ENCODE peak calls at places on chromosomes 5 and 9, in five cellular contexts. S is H1, A is endothelial cell of umbilical vein, W is GM12878, I is stomach. E is an unnamed sample.

GRCh38 chr5:10333154-10334006 is 20.1 kb upstream of the MARCHF6 start:
- DNase-seq in S (no peak), W (no peak), A (peak; percentile 39), I (peak; percentile 60), E (no peak)

GRCh38 chr5:87329114-87329513 is 61.4 kb downstream of the RASA1 start:
- DNase-seq in S (no peak), I (no peak), W (no peak), A (no peak), E (no peak)

GRCh38 chr5:10607666-10608442 is 44.0 kb downstream of the ANKRD33B start:
- DNase-seq in W (peak; percentile 63), I (no peak), S (no peak), A (peak; percentile 33), E (no peak)

GRCh38 chr5:61931236-61931635 is 374.8 kb upstream of the KIF2A start:
- DNase-seq in I (no peak), A (no peak), S (no peak), W (no peak), E (no peak)

GRCh38 chr5:170110403-170111087 is 4.8 kb downstream of the FOXI1 start:
- DNase-seq in W (no peak), I (no peak), A (no peak), S (no peak), E (no peak)

GRCh38 chr5:140246378-140247122 is 56.4 kb downstream of the PFDN1 start:
- DNase-seq in S (no peak), W (no peak), A (peak; percentile 84), I (no peak), E (no peak)

GRCh38 chr9:124342402-124342945 is 72.8 kb downstream of the PSMB7 start:
- DNase-seq in S (no peak), I (no peak), A (peak; percentile 49), W (no peak), E (no peak)

GRCh38 chr5:139575751-139576150 is 14.6 kb downstream of the UBE2D2 start:
- DNase-seq in I (no peak), S (no peak), A (no peak), W (no peak), E (no peak)

GRCh38 chr5:32419791-32420190 is 24.7 kb downstream of the ZFR start:
- DNase-seq in I (no peak), S (no peak), A (no peak), W (no peak), E (no peak)

GRCh38 chr5:17666726-17667235 is 32.5 kb downstream of the TAF11L14 start:
- DNase-seq in W (no peak), I (no peak), A (no peak), S (no peak), E (no peak)

GRCh38 chr5:168940712-168941111 is 360.2 kb downstream of the SLIT3 start:
- DNase-seq in A (no peak), W (no peak), S (no peak), I (no peak), E (no peak)

GRCh38 chr5:32298056-32298420 is 14.7 kb downstream of the MTMR12 start:
- DNase-seq in S (no peak), W (no peak), A (no peak), I (no peak), E (no peak)

GRCh38 chr9:91426123-91426745 is 2.6 kb upstream of the NFIL3 start:
- DNase-seq in A (peak; percentile 37), I (no peak), W (no peak), S (no peak), E (no peak)

GRCh38 chr5:137405393-137405792 is 93.7 kb downstream of the SPOCK1 start:
- DNase-seq in S (no peak), I (no peak), A (no peak), W (no peak), E (no peak)

GRCh38 chr9:136572003-136572595 is 26.3 kb upstream of the NOTCH1 start:
- DNase-seq in A (no peak), S (peak; percentile 93), W (no peak), I (no peak), E (no peak)

GRCh38 chr5:140039561-140039960 is 3.5 kb downstream of the NRG2 start:
- DNase-seq in A (no peak), W (peak; percentile 37), S (no peak), I (no peak), E (no peak)

GRCh38 chr5:135398160-135398854 is 724 bp downstream of the MACROH2A1 start:
- DNase-seq in I (peak; percentile 48), S (no peak), W (no peak), A (peak; percentile 33), E (peak; percentile 55)

GRCh38 chr5:62206150-62206829 is 99.7 kb upstream of the KIF2A start:
- DNase-seq in S (peak; percentile 33), W (no peak), I (no peak), A (no peak), E (no peak)

GRCh38 chr9:88959727-88960469 is 31.4 kb upstream of the S1PR3 start:
- DNase-seq in W (no peak), A (no peak), S (no peak), I (no peak), E (no peak)

GRCh38 chr5:110880413-110880812 is 141.6 kb downstream of the SLC25A46 start:
- DNase-seq in S (no peak), W (peak; percentile 4), I (peak; percentile 64), A (no peak), E (peak; percentile 47)

GRCh38 chr9:27528886-27529315 is 713 bp downstream of the MOB3B start:
- DNase-seq in W (no peak), S (no peak), A (peak; percentile 10), I (peak; percentile 52), E (peak; percentile 62)

GRCh38 chr5:151805414-151806225 is 33.9 kb downstream of the G3BP1 start:
- DNase-seq in I (no peak), W (no peak), A (no peak), S (no peak), E (no peak)
- TF ChIP-seq CTCF in I (no peak), W (no peak), A (no peak), S (no peak), E (no peak)

GRCh38 chr9:120927125-120928014 is 774 bp upstream of the TRAF1 start:
- DNase-seq in W (no peak), S (no peak), I (no peak), A (no peak), E (no peak)

GRCh38 chr9:120929392-120929791 is 2.8 kb upstream of the TRAF1 start:
- DNase-seq in W (no peak), I (no peak), A (no peak), S (no peak), E (no peak)

GRCh38 chr9:120928015-120928719 is 1.6 kb upstream of the TRAF1 start:
- DNase-seq in A (peak; percentile 62), I (peak; percentile 51), S (no peak), W (no peak), E (no peak)

GRCh38 chr9:120926397-120926928 is at the start of gene TRAF1:
- DNase-seq in A (no peak), S (no peak), I (no peak), W (no peak), E (no peak)

DNA sequence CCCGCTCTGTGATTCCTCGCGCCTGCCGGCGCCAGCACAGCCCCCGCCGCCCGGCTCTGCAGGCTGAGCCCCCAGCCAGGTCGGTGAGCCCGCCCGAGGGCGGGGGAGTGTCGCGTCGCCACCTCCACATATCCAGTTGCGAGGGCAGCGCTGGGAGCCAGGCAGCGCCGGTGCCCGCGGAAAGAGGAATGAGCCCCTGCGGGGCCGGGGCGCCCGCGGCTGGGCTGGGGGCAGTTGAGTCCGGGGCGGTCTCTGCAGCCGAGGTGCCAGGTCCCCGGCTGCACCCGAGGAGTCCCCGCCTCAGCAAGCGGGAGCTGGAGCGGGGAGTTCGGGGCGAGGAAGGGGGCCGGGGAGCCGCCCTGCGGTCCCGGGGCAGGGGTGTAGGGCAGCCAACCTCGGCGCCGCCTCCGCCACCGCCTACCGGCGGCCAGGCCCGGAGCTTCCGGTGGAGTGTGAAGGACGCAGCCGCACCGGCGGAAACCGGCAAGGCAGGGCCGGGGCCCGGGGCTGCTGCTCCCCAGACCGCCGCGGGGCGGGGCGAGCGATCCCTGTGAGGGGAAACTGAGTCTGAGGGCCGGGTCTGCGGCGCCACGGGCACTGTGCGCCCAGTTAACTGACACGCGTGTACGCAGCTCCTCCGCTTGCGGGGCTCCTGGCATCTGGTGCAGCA is 2.3 kb upstream of the TRAF1 start:
- DNase-seq in I (peak; percentile 83), A (peak; percentile 46), W (no peak), S (no peak), E (peak; percentile 53)
- TF ChIP-seq POLR2AphosphoS5 in I (peak; percentile 33), A (peak; percentile 56), W (peak; percentile 85), S (no peak), E (no peak)

DNA sequence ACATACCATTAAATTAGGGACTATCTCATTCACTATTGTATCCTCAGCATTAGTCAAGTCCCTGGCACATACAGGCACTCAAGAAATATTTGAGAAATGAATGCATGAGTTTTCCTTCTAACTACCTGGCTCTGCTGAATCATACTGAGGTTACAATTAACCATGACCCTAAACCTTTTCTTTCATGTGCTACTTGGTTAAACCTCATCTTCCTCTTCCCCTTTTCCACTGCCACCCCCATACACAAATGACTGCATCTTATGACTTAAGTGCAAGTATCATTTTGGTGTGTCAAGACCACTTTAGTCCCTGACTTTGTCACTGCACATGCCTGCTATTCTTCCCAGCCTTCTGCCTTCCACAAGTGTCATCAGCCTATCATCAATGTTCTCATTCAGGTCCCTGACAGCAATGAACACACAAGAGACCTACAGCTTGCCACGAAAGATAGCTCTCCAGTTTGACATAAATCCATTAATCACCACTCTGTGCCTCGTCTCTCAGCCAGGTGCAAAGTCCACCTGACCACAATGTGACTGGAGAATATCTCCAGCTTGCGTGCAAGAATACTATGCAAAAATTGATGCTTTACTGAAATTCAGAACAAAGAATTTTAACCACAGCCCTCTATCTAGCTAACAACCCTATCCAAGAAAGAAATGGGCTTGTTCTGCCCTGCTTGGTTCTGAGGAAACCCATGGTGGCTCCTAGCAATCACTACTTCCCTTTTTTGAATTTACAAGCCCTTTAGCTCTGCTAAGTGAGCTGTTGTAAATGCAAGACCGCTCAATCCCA is 74.5 kb downstream of the MAPKAP1 start:
- DNase-seq in I (no peak), W (peak; percentile 99), A (peak; percentile 16), S (no peak), E (no peak)
- TF ChIP-seq POLR2A in I (no peak), W (peak; percentile 46), A (no peak), S (no peak), E (no peak)

GRCh38 chr5:98769256-98770157 is 4.0 kb upstream of the RGMB start:
- DNase-seq in S (no peak), I (peak; percentile 38), W (no peak), A (peak; percentile 59), E (no peak)
- TF ChIP-seq CTCF in S (no peak), I (no peak), W (no peak), A (no peak), E (no peak)